ENCODE peak calls at places on chromosomes 3 and 15, in seven cellular contexts. G, S, F, L, W, X and K are unnamed samples. For H3K4me1, the result is how much of the 10 kb centered on the place peaks cover.

GRCh38 chr3:39779511-39780230 is 29.7 kb upstream of the MYRIP start:
- DNase-seq in G (no peak), L (no peak), F (peak), W (no peak), S (no peak), X (no peak), K (no peak)

GRCh38 chr3:37542772-37543449 is 318.8 kb upstream of the CTDSPL start:
- DNase-seq in G (no peak), W (no peak), L (no peak), F (no peak), X (no peak), S (no peak), K (no peak)

GRCh38 chr15:29312387-29312786 is 42.8 kb upstream of the NSMCE3 start:
- DNase-seq in G (no peak), F (no peak), W (no peak), X (no peak), S (no peak), L (no peak), K (no peak)

GRCh38 chr15:98076021-98076816 is 115.7 kb downstream of the ARRDC4 start:
- DNase-seq in S (no peak), X (no peak), L (no peak), F (no peak), G (peak), W (no peak), K (no peak)

GRCh38 chr3:170128977-170129431 is 52.5 kb downstream of the PHC3 start:
- DNase-seq in X (no peak), G (no peak), F (no peak), S (no peak), W (peak), L (no peak), K (no peak)

GRCh38 chr3:192915306-192915705 is 2.4 kb downstream of the MB21D2 start:
- DNase-seq in W (no peak), L (no peak), S (peak), G (no peak), F (no peak), X (no peak), K (no peak)

GRCh38 chr3:130679218-130679617 is 67.4 kb downstream of the PIK3R4 start:
- DNase-seq in S (no peak), G (no peak), L (no peak), F (no peak), W (no peak), X (no peak), K (no peak)

GRCh38 chr15:32956006-32956405 is 238.2 kb downstream of the GREM1 start:
- DNase-seq in W (no peak), L (no peak), F (no peak), G (no peak), X (no peak), S (peak), K (no peak)

GRCh38 chr3:120102232-120102631 is 8.0 kb upstream of the GSK3B start:
- DNase-seq in F (no peak), S (no peak), X (no peak), G (no peak), W (no peak), L (no peak), K (no peak)

GRCh38 chr3:169146112-169146665 is 517.3 kb downstream of the MECOM start:
- DNase-seq in G (peak), F (peak), W (no peak), L (peak), S (peak), X (no peak), K (no peak)

GRCh38 chr3:15714448-15714847 is 83.3 kb downstream of the ANKRD28 start:
- DNase-seq in W (no peak), X (no peak), L (no peak), F (no peak), G (no peak), S (no peak), K (no peak)

GRCh38 chr3:130480736-130481135 is 36.2 kb upstream of the COL6A6 start:
- DNase-seq in X (no peak), L (no peak), W (no peak), S (peak), G (no peak), F (no peak), K (no peak)

GRCh38 chr3:14522129-14522691 is 17.9 kb downstream of the GRIP2 start:
- DNase-seq in X (peak), F (no peak), G (no peak), W (no peak), L (no peak), S (no peak), K (no peak)

GRCh38 chr3:150583028-150583427 is 20.1 kb upstream of the SELENOT start:
- DNase-seq in L (no peak), F (no peak), W (no peak), G (no peak), X (no peak), S (no peak), K (no peak)

GRCh38 chr3:95029644-95030043 is 966.8 kb downstream of the NSUN3 start:
- DNase-seq in L (no peak), W (no peak), S (no peak), X (no peak), G (no peak), F (no peak), K (no peak)

GRCh38 chr15:35038655-35039534 is 46.2 kb downstream of the NANOGP8 start:
- DNase-seq in S (no peak), F (no peak), G (no peak), W (no peak), X (no peak), L (no peak), K (no peak)

GRCh38 chr3:69925506-69925905 is 74.0 kb upstream of the SAMMSON start:
- DNase-seq in F (no peak), X (no peak), S (no peak), L (no peak), G (no peak), W (no peak), K (no peak)

GRCh38 chr3:150879141-150879540 is 26.1 kb downstream of the MINDY4B start:
- DNase-seq in F (no peak), L (no peak), G (no peak), X (no peak), S (no peak), W (no peak), K (no peak)

GRCh38 chr15:89244512-89244869 is 712 bp downstream of the FANCI start:
- DNase-seq in S (no peak), F (no peak), L (no peak), G (no peak), X (no peak), W (no peak), K (no peak)

GRCh38 chr15:25183581-25184330 is 229.0 kb downstream of the SNRPN start:
- DNase-seq in G (no peak), X (no peak), S (no peak), L (no peak), F (peak), W (no peak), K (no peak)

GRCh38 chr15:100764778-100765457 is 114.7 kb upstream of the ALDH1A3 start:
- DNase-seq in X (no peak), W (no peak), S (no peak), L (no peak), F (peak), G (no peak), K (no peak)

GRCh38 chr3:36868614-36869436 is 76.0 kb downstream of the TRANK1 start:
- DNase-seq in S (peak), W (peak), F (no peak), X (no peak), G (peak), L (peak), K (no peak)

GRCh38 chr3:54433846-54434245 is 311.5 kb downstream of the CACNA2D3 start:
- DNase-seq in F (no peak), G (no peak), W (no peak), X (no peak), S (peak), L (no peak), K (no peak)

GRCh38 chr15:58520464-58520863 is 88.7 kb downstream of the LIPC start:
- DNase-seq in W (no peak), X (no peak), L (no peak), G (no peak), S (no peak), F (no peak), K (no peak)

GRCh38 chr15:58515807-58516206 is 84.0 kb downstream of the LIPC start:
- DNase-seq in W (no peak), L (no peak), X (no peak), G (no peak), F (no peak), S (no peak), K (no peak)

GRCh38 chr15:58517682-58518525 is 86.1 kb downstream of the LIPC start:
- DNase-seq in F (no peak), G (no peak), S (no peak), X (no peak), W (no peak), L (no peak), K (no peak)

GRCh38 chr15:58518626-58519025 is 86.8 kb downstream of the LIPC start:
- DNase-seq in X (no peak), G (no peak), S (no peak), L (no peak), W (no peak), F (no peak), K (no peak)

DNA sequence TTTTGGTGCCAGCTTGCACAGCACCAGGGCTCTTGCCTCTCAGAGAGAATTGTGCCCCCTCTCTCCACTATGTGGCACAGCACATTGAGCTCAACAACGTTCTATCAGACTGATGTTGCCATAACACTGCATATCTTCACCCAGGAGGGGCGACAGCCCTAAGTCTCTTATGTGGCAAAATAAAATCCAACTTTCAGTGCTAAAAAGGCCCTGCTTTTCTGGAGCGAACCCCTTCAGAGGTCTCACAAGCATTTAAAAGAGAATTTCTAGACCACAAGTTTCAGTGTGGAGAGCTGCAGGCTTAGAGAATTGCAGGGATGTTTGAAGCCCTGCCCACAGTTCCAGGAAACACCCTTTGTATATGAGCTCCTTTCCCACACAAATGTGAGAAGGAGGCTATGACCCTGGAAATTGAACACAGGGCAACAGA is 85.5 kb downstream of the LIPC start:
- DNase-seq in F (no peak), S (peak), X (no peak), W (no peak), G (no peak), L (no peak), K (no peak)
- H3K4me1 ChIP-seq in F (under half), S (under half), X (under half), W (under half), G (under half), L (under half), K (under half)

DNA sequence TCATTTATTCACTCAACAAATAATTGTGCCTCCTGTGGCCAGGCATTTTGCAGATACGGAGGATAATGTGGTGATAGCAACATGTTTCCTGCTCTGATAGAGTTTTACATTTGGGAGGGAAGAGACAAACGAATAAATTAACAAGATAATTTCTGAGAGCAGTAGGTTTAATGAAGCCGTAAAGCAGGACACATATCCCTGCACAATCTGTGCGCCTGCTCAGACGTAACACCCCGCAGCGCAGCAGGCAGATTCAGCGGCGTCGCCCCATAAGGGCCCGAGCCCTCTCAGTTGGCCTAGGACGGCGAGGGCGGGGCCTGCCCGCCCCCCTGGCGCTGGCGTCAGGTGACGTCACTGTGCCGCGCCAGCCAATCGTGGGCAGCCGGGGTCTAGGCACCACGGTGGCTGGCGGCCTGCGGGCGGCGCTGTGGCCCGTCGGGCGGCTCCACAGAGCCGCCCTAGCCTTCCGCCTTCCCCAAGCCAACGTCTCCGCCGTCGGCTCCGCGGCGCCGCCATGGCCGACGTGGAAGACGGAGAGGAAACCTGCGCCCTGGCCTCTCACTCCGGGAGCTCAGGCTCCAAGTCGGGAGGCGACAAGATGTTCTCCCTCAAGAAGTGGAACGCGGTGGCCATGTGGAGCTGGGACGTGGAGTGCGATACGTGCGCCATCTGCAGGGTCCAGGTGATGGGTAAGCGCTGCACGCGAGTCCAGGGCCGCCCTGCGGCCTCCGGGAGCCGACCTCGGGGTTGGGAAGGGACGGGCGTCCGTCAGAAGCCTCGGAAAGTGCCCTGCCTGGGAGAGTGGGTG is at the start of gene RNF7:
- DNase-seq in F (peak), L (peak), S (peak), W (peak), G (peak), X (peak), K (peak)
- TF ChIP-seq POLR2AphosphoS5 in F (peak), L (peak), S (peak), W (peak), G (peak), X (peak), K (peak)

GRCh38 chr3:184604039-184604955 is 42.7 kb downstream of the EPHB3 start:
- DNase-seq in X (no peak), F (peak), W (no peak), S (peak), G (no peak), L (no peak), K (no peak)
- TF ChIP-seq CTCF in X (no peak), F (no peak), W (no peak), S (no peak), G (no peak), L (no peak), K (no peak)

GRCh38 chr3:12952322-12953200 is 111.2 kb upstream of the RPL32 start:
- DNase-seq in X (no peak), G (no peak), W (no peak), L (no peak), S (no peak), F (no peak), K (no peak)
- H3K4me1 ChIP-seq in X (under half), G (under half), W (under half), L (half or more), S (under half), F (half or more), K (half or more)

GRCh38 chr3:194300392-194300758 is 50.8 kb downstream of the CPN2 start:
- DNase-seq in X (peak), L (peak), G (peak), S (peak), W (no peak), F (no peak), K (no peak)
- TF ChIP-seq POLR2AphosphoS5 in X (peak), L (peak), G (peak), S (no peak), W (no peak), F (peak), K (peak)

DNA sequence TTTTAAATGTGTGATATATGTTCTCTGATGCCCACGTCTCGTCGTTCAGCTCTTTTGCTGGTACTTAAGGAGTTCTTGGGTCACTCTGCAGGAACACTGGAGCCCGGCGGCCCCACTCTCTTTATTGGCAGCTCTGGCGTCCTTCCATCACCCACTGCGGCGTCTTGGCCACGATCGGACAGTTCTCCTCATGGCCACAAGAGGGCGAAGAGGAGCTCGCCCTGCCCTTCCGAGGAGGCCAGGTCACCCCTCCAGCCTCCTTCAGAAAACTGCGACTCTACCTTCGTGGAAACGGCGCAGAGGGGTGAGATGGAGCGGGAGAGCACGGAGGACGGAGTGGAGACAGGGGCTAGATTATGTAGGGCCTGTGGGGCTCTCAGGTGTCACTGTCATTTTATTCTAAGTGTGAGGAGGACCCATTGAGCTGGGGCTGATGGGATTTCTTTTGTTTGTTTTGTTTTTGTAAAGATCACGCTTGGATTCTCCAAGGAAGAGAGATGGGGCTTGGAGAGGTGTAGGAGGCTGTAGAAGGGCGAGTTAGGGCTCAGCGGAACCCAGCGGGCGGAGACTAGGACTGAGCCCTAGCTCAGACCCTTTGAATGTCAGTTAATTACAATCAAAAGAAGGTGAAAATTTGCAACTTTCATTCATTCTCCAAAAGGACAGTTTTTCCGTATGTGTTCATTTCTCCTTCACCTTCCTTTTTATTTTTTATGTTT is 28.0 kb upstream of the GABRA5 start:
- DNase-seq in S (peak), W (no peak), F (no peak), X (no peak), L (no peak), G (no peak), K (no peak)
- TF ChIP-seq CTCF in S (peak), W (peak), F (no peak), X (no peak), L (peak), G (no peak), K (no peak)

GRCh38 chr15:38687340-38687739 is 122.7 kb upstream of the RASGRP1 start:
- DNase-seq in L (no peak), S (no peak), G (no peak), W (no peak), X (no peak), F (no peak), K (no peak)
- H3K4me1 ChIP-seq in L (under half), S (under half), G (under half), W (under half), X (under half), F (under half), K (under half)